ENCODE peak calls at places on chromosomes 11 and 22, in ten cellular contexts. One of them, this sample, is unnamed.

GRCh38 chr11:46348566-46348981 is 1.3 kb downstream of the DGKZ start:
- DNase-seq in natural killer cell treated with Interleukin-12 subunit alpha and Interleukin-12 subunit beta and Interleukin-15 and Interleukin-18, amount 100 ng/mL, for 72 hours: no peak
- DNase-seq in Caco-2: no peak
- DNase-seq in HFF-Myc: no peak
- DNase-seq in stromal cell of bone marrow: no peak
- DNase-seq in myocyte: peak
- DNase-seq in activated gamma-delta T cell treated with Interleukin-2 at 50 U/mL for 16 hours: no peak
- DNase-seq in PC-3: no peak
- DNase-seq in caudate nucleus: no peak
- DNase-seq in left ventricle myocardium superior: peak
- DNase-seq in this sample: no peak

GRCh38 chr11:74135516-74135840 is 35.3 kb downstream of the C2CD3 start:
- DNase-seq in HFF-Myc: no peak
- DNase-seq in Caco-2: no peak
- DNase-seq in natural killer cell treated with Interleukin-12 subunit alpha and Interleukin-12 subunit beta and Interleukin-15 and Interleukin-18, amount 100 ng/mL, for 72 hours: no peak
- DNase-seq in myocyte: no peak
- DNase-seq in activated gamma-delta T cell treated with Interleukin-2 at 50 U/mL for 16 hours: no peak
- DNase-seq in left ventricle myocardium superior: no peak
- DNase-seq in PC-3: no peak
- DNase-seq in stromal cell of bone marrow: no peak
- DNase-seq in caudate nucleus: no peak
- DNase-seq in this sample: no peak

GRCh38 chr22:17962168-17962567 is 62.2 kb downstream of the MICAL3 start:
- DNase-seq in caudate nucleus: no peak
- DNase-seq in activated gamma-delta T cell treated with Interleukin-2 at 50 U/mL for 16 hours: no peak
- DNase-seq in HFF-Myc: no peak
- DNase-seq in stromal cell of bone marrow: no peak
- DNase-seq in left ventricle myocardium superior: no peak
- DNase-seq in natural killer cell treated with Interleukin-12 subunit alpha and Interleukin-12 subunit beta and Interleukin-15 and Interleukin-18, amount 100 ng/mL, for 72 hours: peak
- DNase-seq in Caco-2: no peak
- DNase-seq in PC-3: no peak
- DNase-seq in myocyte: no peak
- DNase-seq in this sample: no peak

GRCh38 chr22:28341001-28341400 is 338.6 kb downstream of the TTC28 start:
- DNase-seq in PC-3: peak
- DNase-seq in Caco-2: no peak
- DNase-seq in activated gamma-delta T cell treated with Interleukin-2 at 50 U/mL for 16 hours: no peak
- DNase-seq in caudate nucleus: no peak
- DNase-seq in natural killer cell treated with Interleukin-12 subunit alpha and Interleukin-12 subunit beta and Interleukin-15 and Interleukin-18, amount 100 ng/mL, for 72 hours: no peak
- DNase-seq in left ventricle myocardium superior: no peak
- DNase-seq in stromal cell of bone marrow: no peak
- DNase-seq in HFF-Myc: no peak
- DNase-seq in myocyte: no peak
- DNase-seq in this sample: no peak

GRCh38 chr11:93567406-93567819 is 24.2 kb upstream of the SMCO4 start:
- DNase-seq in activated gamma-delta T cell treated with Interleukin-2 at 50 U/mL for 16 hours: no peak
- DNase-seq in myocyte: peak
- DNase-seq in natural killer cell treated with Interleukin-12 subunit alpha and Interleukin-12 subunit beta and Interleukin-15 and Interleukin-18, amount 100 ng/mL, for 72 hours: no peak
- DNase-seq in PC-3: peak
- DNase-seq in HFF-Myc: no peak
- DNase-seq in Caco-2: no peak
- DNase-seq in stromal cell of bone marrow: peak
- DNase-seq in left ventricle myocardium superior: peak
- DNase-seq in caudate nucleus: no peak
- DNase-seq in this sample: peak

GRCh38 chr11:126318642-126319373 is 14.9 kb downstream of the DCPS start:
- DNase-seq in stromal cell of bone marrow: peak
- DNase-seq in caudate nucleus: no peak
- DNase-seq in left ventricle myocardium superior: peak
- DNase-seq in myocyte: peak
- DNase-seq in activated gamma-delta T cell treated with Interleukin-2 at 50 U/mL for 16 hours: no peak
- DNase-seq in HFF-Myc: peak
- DNase-seq in natural killer cell treated with Interleukin-12 subunit alpha and Interleukin-12 subunit beta and Interleukin-15 and Interleukin-18, amount 100 ng/mL, for 72 hours: peak
- DNase-seq in Caco-2: no peak
- DNase-seq in PC-3: peak
- DNase-seq in this sample: no peak

GRCh38 chr11:106939157-106939556 is 79.1 kb downstream of the GUCY1A2 start:
- DNase-seq in left ventricle myocardium superior: no peak
- DNase-seq in PC-3: no peak
- DNase-seq in Caco-2: no peak
- DNase-seq in activated gamma-delta T cell treated with Interleukin-2 at 50 U/mL for 16 hours: no peak
- DNase-seq in HFF-Myc: no peak
- DNase-seq in stromal cell of bone marrow: no peak
- DNase-seq in myocyte: no peak
- DNase-seq in natural killer cell treated with Interleukin-12 subunit alpha and Interleukin-12 subunit beta and Interleukin-15 and Interleukin-18, amount 100 ng/mL, for 72 hours: no peak
- DNase-seq in caudate nucleus: no peak
- DNase-seq in this sample: no peak

GRCh38 chr11:12716816-12717215 is 42.6 kb downstream of the TEAD1 start:
- DNase-seq in caudate nucleus: no peak
- DNase-seq in stromal cell of bone marrow: no peak
- DNase-seq in activated gamma-delta T cell treated with Interleukin-2 at 50 U/mL for 16 hours: no peak
- DNase-seq in natural killer cell treated with Interleukin-12 subunit alpha and Interleukin-12 subunit beta and Interleukin-15 and Interleukin-18, amount 100 ng/mL, for 72 hours: no peak
- DNase-seq in PC-3: no peak
- DNase-seq in left ventricle myocardium superior: no peak
- DNase-seq in myocyte: no peak
- DNase-seq in Caco-2: no peak
- DNase-seq in HFF-Myc: no peak
- DNase-seq in this sample: no peak

GRCh38 chr22:44337658-44338004 is 24.9 kb upstream of the SHISAL1 start:
- DNase-seq in stromal cell of bone marrow: peak
- DNase-seq in HFF-Myc: no peak
- DNase-seq in PC-3: peak
- DNase-seq in myocyte: peak
- DNase-seq in activated gamma-delta T cell treated with Interleukin-2 at 50 U/mL for 16 hours: no peak
- DNase-seq in caudate nucleus: no peak
- DNase-seq in natural killer cell treated with Interleukin-12 subunit alpha and Interleukin-12 subunit beta and Interleukin-15 and Interleukin-18, amount 100 ng/mL, for 72 hours: no peak
- DNase-seq in Caco-2: no peak
- DNase-seq in left ventricle myocardium superior: no peak
- DNase-seq in this sample: no peak

GRCh38 chr11:27385245-27385644 is 22.2 kb upstream of the CCDC34 start:
- DNase-seq in Caco-2: no peak
- DNase-seq in stromal cell of bone marrow: peak
- DNase-seq in natural killer cell treated with Interleukin-12 subunit alpha and Interleukin-12 subunit beta and Interleukin-15 and Interleukin-18, amount 100 ng/mL, for 72 hours: no peak
- DNase-seq in activated gamma-delta T cell treated with Interleukin-2 at 50 U/mL for 16 hours: no peak
- DNase-seq in PC-3: no peak
- DNase-seq in caudate nucleus: no peak
- DNase-seq in myocyte: peak
- DNase-seq in left ventricle myocardium superior: no peak
- DNase-seq in HFF-Myc: no peak
- DNase-seq in this sample: no peak

GRCh38 chr11:124915541-124916369 is 3.3 kb upstream of the HEPN1 start:
- DNase-seq in Caco-2: no peak
- DNase-seq in natural killer cell treated with Interleukin-12 subunit alpha and Interleukin-12 subunit beta and Interleukin-15 and Interleukin-18, amount 100 ng/mL, for 72 hours: no peak
- DNase-seq in left ventricle myocardium superior: no peak
- DNase-seq in PC-3: no peak
- DNase-seq in stromal cell of bone marrow: no peak
- DNase-seq in activated gamma-delta T cell treated with Interleukin-2 at 50 U/mL for 16 hours: no peak
- DNase-seq in caudate nucleus: no peak
- DNase-seq in HFF-Myc: no peak
- DNase-seq in myocyte: peak
- DNase-seq in this sample: no peak

GRCh38 chr11:45045692-45046471 is 95.2 kb upstream of the TP53I11 start:
- DNase-seq in myocyte: no peak
- DNase-seq in Caco-2: peak
- DNase-seq in HFF-Myc: no peak
- DNase-seq in activated gamma-delta T cell treated with Interleukin-2 at 50 U/mL for 16 hours: peak
- DNase-seq in left ventricle myocardium superior: peak
- DNase-seq in caudate nucleus: no peak
- DNase-seq in stromal cell of bone marrow: peak
- DNase-seq in PC-3: peak
- DNase-seq in natural killer cell treated with Interleukin-12 subunit alpha and Interleukin-12 subunit beta and Interleukin-15 and Interleukin-18, amount 100 ng/mL, for 72 hours: no peak
- DNase-seq in this sample: peak

GRCh38 chr11:75435571-75435925 is 2.5 kb upstream of the KLHL35 start:
- DNase-seq in left ventricle myocardium superior: no peak
- DNase-seq in PC-3: no peak
- DNase-seq in stromal cell of bone marrow: no peak
- DNase-seq in myocyte: no peak
- DNase-seq in Caco-2: no peak
- DNase-seq in HFF-Myc: no peak
- DNase-seq in activated gamma-delta T cell treated with Interleukin-2 at 50 U/mL for 16 hours: no peak
- DNase-seq in natural killer cell treated with Interleukin-12 subunit alpha and Interleukin-12 subunit beta and Interleukin-15 and Interleukin-18, amount 100 ng/mL, for 72 hours: no peak
- DNase-seq in caudate nucleus: no peak
- DNase-seq in this sample: no peak

GRCh38 chr11:10455637-10456487 is 798 bp downstream of the AMPD3 start:
- DNase-seq in activated gamma-delta T cell treated with Interleukin-2 at 50 U/mL for 16 hours: peak
- DNase-seq in PC-3: peak
- DNase-seq in caudate nucleus: no peak
- DNase-seq in Caco-2: peak
- DNase-seq in myocyte: peak
- DNase-seq in stromal cell of bone marrow: no peak
- DNase-seq in HFF-Myc: peak
- DNase-seq in natural killer cell treated with Interleukin-12 subunit alpha and Interleukin-12 subunit beta and Interleukin-15 and Interleukin-18, amount 100 ng/mL, for 72 hours: peak
- DNase-seq in left ventricle myocardium superior: peak
- DNase-seq in this sample: peak

GRCh38 chr11:70059971-70060370 is 18.1 kb upstream of the ANO1 start:
- DNase-seq in Caco-2: no peak
- DNase-seq in HFF-Myc: no peak
- DNase-seq in caudate nucleus: no peak
- DNase-seq in stromal cell of bone marrow: no peak
- DNase-seq in natural killer cell treated with Interleukin-12 subunit alpha and Interleukin-12 subunit beta and Interleukin-15 and Interleukin-18, amount 100 ng/mL, for 72 hours: no peak
- DNase-seq in PC-3: no peak
- DNase-seq in activated gamma-delta T cell treated with Interleukin-2 at 50 U/mL for 16 hours: no peak
- DNase-seq in left ventricle myocardium superior: no peak
- DNase-seq in myocyte: no peak
- DNase-seq in this sample: no peak

GRCh38 chr11:121645596-121645995 is 192.8 kb upstream of the SORL1-AS1 start:
- DNase-seq in HFF-Myc: no peak
- DNase-seq in PC-3: no peak
- DNase-seq in left ventricle myocardium superior: no peak
- DNase-seq in activated gamma-delta T cell treated with Interleukin-2 at 50 U/mL for 16 hours: no peak
- DNase-seq in caudate nucleus: no peak
- DNase-seq in stromal cell of bone marrow: no peak
- DNase-seq in natural killer cell treated with Interleukin-12 subunit alpha and Interleukin-12 subunit beta and Interleukin-15 and Interleukin-18, amount 100 ng/mL, for 72 hours: no peak
- DNase-seq in myocyte: peak
- DNase-seq in Caco-2: no peak
- DNase-seq in this sample: no peak

GRCh38 chr11:28585007-28585406 is 476.8 kb downstream of the METTL15 start:
- DNase-seq in activated gamma-delta T cell treated with Interleukin-2 at 50 U/mL for 16 hours: no peak
- DNase-seq in PC-3: no peak
- DNase-seq in natural killer cell treated with Interleukin-12 subunit alpha and Interleukin-12 subunit beta and Interleukin-15 and Interleukin-18, amount 100 ng/mL, for 72 hours: no peak
- DNase-seq in caudate nucleus: no peak
- DNase-seq in stromal cell of bone marrow: peak
- DNase-seq in Caco-2: no peak
- DNase-seq in myocyte: no peak
- DNase-seq in left ventricle myocardium superior: no peak
- DNase-seq in HFF-Myc: peak
- DNase-seq in this sample: no peak

GRCh38 chr22:20624161-20624616 is 116.8 kb downstream of the MED15 start:
- DNase-seq in left ventricle myocardium superior: no peak
- DNase-seq in Caco-2: no peak
- DNase-seq in activated gamma-delta T cell treated with Interleukin-2 at 50 U/mL for 16 hours: no peak
- DNase-seq in HFF-Myc: no peak
- DNase-seq in PC-3: peak
- DNase-seq in myocyte: no peak
- DNase-seq in caudate nucleus: no peak
- DNase-seq in stromal cell of bone marrow: peak
- DNase-seq in natural killer cell treated with Interleukin-12 subunit alpha and Interleukin-12 subunit beta and Interleukin-15 and Interleukin-18, amount 100 ng/mL, for 72 hours: peak
- DNase-seq in this sample: no peak

GRCh38 chr11:70251583-70252285 is 18.8 kb upstream of the PPFIA1 start:
- DNase-seq in PC-3: no peak
- DNase-seq in natural killer cell treated with Interleukin-12 subunit alpha and Interleukin-12 subunit beta and Interleukin-15 and Interleukin-18, amount 100 ng/mL, for 72 hours: no peak
- DNase-seq in HFF-Myc: no peak
- DNase-seq in Caco-2: no peak
- DNase-seq in myocyte: no peak
- DNase-seq in activated gamma-delta T cell treated with Interleukin-2 at 50 U/mL for 16 hours: no peak
- DNase-seq in caudate nucleus: no peak
- DNase-seq in stromal cell of bone marrow: no peak
- DNase-seq in left ventricle myocardium superior: no peak
- DNase-seq in this sample: no peak

GRCh38 chr22:39176067-39176621 is 23.7 kb upstream of the CBX7 start:
- DNase-seq in natural killer cell treated with Interleukin-12 subunit alpha and Interleukin-12 subunit beta and Interleukin-15 and Interleukin-18, amount 100 ng/mL, for 72 hours: no peak
- DNase-seq in stromal cell of bone marrow: no peak
- DNase-seq in left ventricle myocardium superior: peak
- DNase-seq in Caco-2: peak
- DNase-seq in myocyte: peak
- DNase-seq in activated gamma-delta T cell treated with Interleukin-2 at 50 U/mL for 16 hours: no peak
- DNase-seq in caudate nucleus: no peak
- DNase-seq in HFF-Myc: no peak
- DNase-seq in PC-3: peak
- DNase-seq in this sample: peak

GRCh38 chr11:96306600-96306932 is 36.4 kb downstream of the MAML2 start:
- DNase-seq in myocyte: no peak
- DNase-seq in left ventricle myocardium superior: no peak
- DNase-seq in caudate nucleus: no peak
- DNase-seq in activated gamma-delta T cell treated with Interleukin-2 at 50 U/mL for 16 hours: no peak
- DNase-seq in HFF-Myc: no peak
- DNase-seq in stromal cell of bone marrow: no peak
- DNase-seq in Caco-2: no peak
- DNase-seq in PC-3: no peak
- DNase-seq in natural killer cell treated with Interleukin-12 subunit alpha and Interleukin-12 subunit beta and Interleukin-15 and Interleukin-18, amount 100 ng/mL, for 72 hours: no peak
- DNase-seq in this sample: no peak

GRCh38 chr11:64767344-64768299 is 7.8 kb upstream of the PYGM start:
- DNase-seq in HFF-Myc: no peak
- DNase-seq in PC-3: peak
- DNase-seq in Caco-2: peak
- DNase-seq in left ventricle myocardium superior: peak
- DNase-seq in natural killer cell treated with Interleukin-12 subunit alpha and Interleukin-12 subunit beta and Interleukin-15 and Interleukin-18, amount 100 ng/mL, for 72 hours: peak
- DNase-seq in caudate nucleus: no peak
- DNase-seq in activated gamma-delta T cell treated with Interleukin-2 at 50 U/mL for 16 hours: peak
- DNase-seq in stromal cell of bone marrow: peak
- DNase-seq in myocyte: peak
- DNase-seq in this sample: peak

GRCh38 chr22:47618180-47618579 is 855.7 kb downstream of the TBC1D22A start:
- DNase-seq in myocyte: no peak
- DNase-seq in left ventricle myocardium superior: no peak
- DNase-seq in HFF-Myc: no peak
- DNase-seq in stromal cell of bone marrow: no peak
- DNase-seq in Caco-2: no peak
- DNase-seq in caudate nucleus: no peak
- DNase-seq in activated gamma-delta T cell treated with Interleukin-2 at 50 U/mL for 16 hours: no peak
- DNase-seq in natural killer cell treated with Interleukin-12 subunit alpha and Interleukin-12 subunit beta and Interleukin-15 and Interleukin-18, amount 100 ng/mL, for 72 hours: no peak
- DNase-seq in PC-3: no peak
- DNase-seq in this sample: no peak

GRCh38 chr22:31349960-31350359 is 3.8 kb upstream of the PATZ1 start:
- DNase-seq in PC-3: no peak
- DNase-seq in natural killer cell treated with Interleukin-12 subunit alpha and Interleukin-12 subunit beta and Interleukin-15 and Interleukin-18, amount 100 ng/mL, for 72 hours: no peak
- DNase-seq in myocyte: no peak
- DNase-seq in left ventricle myocardium superior: no peak
- DNase-seq in Caco-2: no peak
- DNase-seq in stromal cell of bone marrow: no peak
- DNase-seq in caudate nucleus: no peak
- DNase-seq in HFF-Myc: no peak
- DNase-seq in activated gamma-delta T cell treated with Interleukin-2 at 50 U/mL for 16 hours: no peak
- DNase-seq in this sample: no peak

GRCh38 chr11:19966927-19967326 is 193.3 kb downstream of the DBX1 start:
- DNase-seq in caudate nucleus: no peak
- DNase-seq in left ventricle myocardium superior: no peak
- DNase-seq in activated gamma-delta T cell treated with Interleukin-2 at 50 U/mL for 16 hours: no peak
- DNase-seq in Caco-2: no peak
- DNase-seq in PC-3: no peak
- DNase-seq in stromal cell of bone marrow: no peak
- DNase-seq in HFF-Myc: no peak
- DNase-seq in natural killer cell treated with Interleukin-12 subunit alpha and Interleukin-12 subunit beta and Interleukin-15 and Interleukin-18, amount 100 ng/mL, for 72 hours: no peak
- DNase-seq in myocyte: no peak
- DNase-seq in this sample: no peak

GRCh38 chr11:65851811-65852507 is 6.0 kb downstream of the CFL1 start:
- DNase-seq in left ventricle myocardium superior: no peak
- DNase-seq in Caco-2: no peak
- DNase-seq in caudate nucleus: no peak
- DNase-seq in stromal cell of bone marrow: no peak
- DNase-seq in PC-3: no peak
- DNase-seq in activated gamma-delta T cell treated with Interleukin-2 at 50 U/mL for 16 hours: no peak
- DNase-seq in HFF-Myc: no peak
- DNase-seq in myocyte: no peak
- DNase-seq in natural killer cell treated with Interleukin-12 subunit alpha and Interleukin-12 subunit beta and Interleukin-15 and Interleukin-18, amount 100 ng/mL, for 72 hours: no peak
- DNase-seq in this sample: no peak

GRCh38 chr11:75868990-75869389 is 54.0 kb downstream of the UVRAG start:
- DNase-seq in Caco-2: peak
- DNase-seq in stromal cell of bone marrow: no peak
- DNase-seq in activated gamma-delta T cell treated with Interleukin-2 at 50 U/mL for 16 hours: no peak
- DNase-seq in PC-3: no peak
- DNase-seq in HFF-Myc: no peak
- DNase-seq in natural killer cell treated with Interleukin-12 subunit alpha and Interleukin-12 subunit beta and Interleukin-15 and Interleukin-18, amount 100 ng/mL, for 72 hours: no peak
- DNase-seq in myocyte: no peak
- DNase-seq in left ventricle myocardium superior: no peak
- DNase-seq in caudate nucleus: no peak
- DNase-seq in this sample: no peak

GRCh38 chr11:75078233-75078632 is 18.4 kb downstream of the OR2AT4 start:
- DNase-seq in natural killer cell treated with Interleukin-12 subunit alpha and Interleukin-12 subunit beta and Interleukin-15 and Interleukin-18, amount 100 ng/mL, for 72 hours: no peak
- DNase-seq in Caco-2: no peak
- DNase-seq in activated gamma-delta T cell treated with Interleukin-2 at 50 U/mL for 16 hours: no peak
- DNase-seq in stromal cell of bone marrow: no peak
- DNase-seq in left ventricle myocardium superior: no peak
- DNase-seq in PC-3: peak
- DNase-seq in caudate nucleus: no peak
- DNase-seq in HFF-Myc: no peak
- DNase-seq in myocyte: peak
- DNase-seq in this sample: no peak

This sample was measured in ureter.